ENCODE peak calls at places on chromosome 7, in seven cellular contexts. One of them, this sample, is unnamed.

GRCh38 chr7:39950473-39951155 is 558 bp downstream of the CDK13 start:
- DNase-seq in endothelial cell of umbilical vein: peak; percentile 46
- DNase-seq in GM12878: no peak
- DNase-seq in H1: peak; percentile 65
- DNase-seq in HCT116: no peak
- DNase-seq in HepG2: no peak
- DNase-seq in K562: peak; percentile 36
- DNase-seq in this sample: no peak

GRCh38 chr7:95139922-95140321 is 184.4 kb downstream of the PON1 start:
- DNase-seq in endothelial cell of umbilical vein: no peak
- DNase-seq in GM12878: no peak
- DNase-seq in H1: no peak
- DNase-seq in HCT116: no peak
- DNase-seq in HepG2: no peak
- DNase-seq in K562: no peak
- DNase-seq in this sample: no peak

GRCh38 chr7:137287651-137288258 is 55.8 kb downstream of the PTN start:
- DNase-seq in endothelial cell of umbilical vein: peak; percentile 1
- DNase-seq in GM12878: no peak
- DNase-seq in H1: no peak
- DNase-seq in HCT116: no peak
- DNase-seq in HepG2: no peak
- DNase-seq in K562: no peak
- DNase-seq in this sample: no peak

GRCh38 chr7:23396222-23396621 is 74.1 kb downstream of the IGF2BP3 start:
- DNase-seq in endothelial cell of umbilical vein: no peak
- DNase-seq in GM12878: no peak
- DNase-seq in H1: no peak
- DNase-seq in HCT116: no peak
- DNase-seq in HepG2: no peak
- DNase-seq in K562: no peak
- DNase-seq in this sample: no peak

GRCh38 chr7:112411186-112411795 is 39.0 kb upstream of the IFRD1 start:
- DNase-seq in endothelial cell of umbilical vein: peak; percentile 66
- DNase-seq in GM12878: no peak
- DNase-seq in H1: no peak
- DNase-seq in HCT116: no peak
- DNase-seq in HepG2: peak; percentile 31
- DNase-seq in K562: no peak
- DNase-seq in this sample: no peak

GRCh38 chr7:125279956-125280355 is 350.3 kb upstream of the POT1 start:
- DNase-seq in endothelial cell of umbilical vein: no peak
- DNase-seq in GM12878: no peak
- DNase-seq in H1: no peak
- DNase-seq in HCT116: no peak
- DNase-seq in HepG2: no peak
- DNase-seq in K562: no peak
- DNase-seq in this sample: no peak

GRCh38 chr7:636396-636795 is 90.1 kb upstream of the DNAAF5 start:
- DNase-seq in endothelial cell of umbilical vein: no peak
- DNase-seq in GM12878: no peak
- DNase-seq in H1: no peak
- DNase-seq in HCT116: peak; percentile 65
- DNase-seq in HepG2: peak; percentile 12
- DNase-seq in K562: peak; percentile 80
- DNase-seq in this sample: no peak

GRCh38 chr7:157302314-157302711 is 34.5 kb upstream of the DNAJB6 start:
- DNase-seq in endothelial cell of umbilical vein: no peak
- DNase-seq in GM12878: peak; percentile 87
- DNase-seq in H1: no peak
- DNase-seq in HCT116: no peak
- DNase-seq in HepG2: no peak
- DNase-seq in K562: no peak
- DNase-seq in this sample: peak; percentile 45

GRCh38 chr7:30163231-30163894 is 28.6 kb downstream of the MTURN start:
- DNase-seq in endothelial cell of umbilical vein: peak; percentile 62
- DNase-seq in GM12878: no peak
- DNase-seq in H1: no peak
- DNase-seq in HCT116: no peak
- DNase-seq in HepG2: peak; percentile 10
- DNase-seq in K562: peak; percentile 56
- DNase-seq in this sample: no peak

GRCh38 chr7:155979994-155980393 is 167.7 kb upstream of the SHH start:
- DNase-seq in endothelial cell of umbilical vein: no peak
- DNase-seq in GM12878: no peak
- DNase-seq in H1: no peak
- DNase-seq in HCT116: no peak
- DNase-seq in HepG2: no peak
- DNase-seq in K562: no peak
- DNase-seq in this sample: no peak

GRCh38 chr7:220151-220841 is 27.9 kb downstream of the FAM20C start:
- DNase-seq in endothelial cell of umbilical vein: no peak
- DNase-seq in GM12878: no peak
- DNase-seq in H1: peak; percentile 73
- DNase-seq in HCT116: no peak
- DNase-seq in HepG2: peak; percentile 45
- DNase-seq in K562: peak; percentile 66
- DNase-seq in this sample: no peak

GRCh38 chr7:18829101-18829486 is 288.3 kb downstream of the TWIST1 start:
- DNase-seq in endothelial cell of umbilical vein: no peak
- DNase-seq in GM12878: no peak
- DNase-seq in H1: no peak
- DNase-seq in HCT116: no peak
- DNase-seq in HepG2: no peak
- DNase-seq in K562: no peak
- DNase-seq in this sample: no peak

GRCh38 chr7:66928388-66928787 is 7.4 kb downstream of the TMEM248 start:
- DNase-seq in endothelial cell of umbilical vein: no peak
- DNase-seq in GM12878: no peak
- DNase-seq in H1: no peak
- DNase-seq in HCT116: no peak
- DNase-seq in HepG2: no peak
- DNase-seq in K562: no peak
- DNase-seq in this sample: no peak

GRCh38 chr7:134896073-134896472 is 90.2 kb upstream of the AGBL3 start:
- DNase-seq in endothelial cell of umbilical vein: no peak
- DNase-seq in GM12878: no peak
- DNase-seq in H1: no peak
- DNase-seq in HCT116: no peak
- DNase-seq in HepG2: no peak
- DNase-seq in K562: no peak
- DNase-seq in this sample: no peak

GRCh38 chr7:5005066-5005465 is 40.6 kb upstream of the RBAK start:
- DNase-seq in endothelial cell of umbilical vein: no peak
- DNase-seq in GM12878: no peak
- DNase-seq in H1: no peak
- DNase-seq in HCT116: no peak
- DNase-seq in HepG2: no peak
- DNase-seq in K562: no peak
- DNase-seq in this sample: no peak

GRCh38 chr7:116464375-116464774 is 35.2 kb upstream of the CAV2 start:
- DNase-seq in endothelial cell of umbilical vein: no peak
- DNase-seq in GM12878: no peak
- DNase-seq in H1: no peak
- DNase-seq in HCT116: no peak
- DNase-seq in HepG2: no peak
- DNase-seq in K562: no peak
- DNase-seq in this sample: no peak

GRCh38 chr7:25495342-25495855 is 267.1 kb upstream of the NPVF start:
- DNase-seq in endothelial cell of umbilical vein: no peak
- DNase-seq in GM12878: no peak
- DNase-seq in H1: no peak
- DNase-seq in HCT116: no peak
- DNase-seq in HepG2: no peak
- DNase-seq in K562: peak; percentile 84
- DNase-seq in this sample: no peak

GRCh38 chr7:25495905-25496304 is 267.6 kb upstream of the NPVF start:
- DNase-seq in endothelial cell of umbilical vein: no peak
- DNase-seq in GM12878: no peak
- DNase-seq in H1: no peak
- DNase-seq in HCT116: no peak
- DNase-seq in HepG2: no peak
- DNase-seq in K562: no peak
- DNase-seq in this sample: no peak

GRCh38 chr7:25493811-25494366 is 265.6 kb upstream of the NPVF start:
- DNase-seq in endothelial cell of umbilical vein: no peak
- DNase-seq in GM12878: no peak
- DNase-seq in H1: no peak
- DNase-seq in HCT116: no peak
- DNase-seq in HepG2: no peak
- DNase-seq in K562: no peak
- DNase-seq in this sample: no peak

DNA sequence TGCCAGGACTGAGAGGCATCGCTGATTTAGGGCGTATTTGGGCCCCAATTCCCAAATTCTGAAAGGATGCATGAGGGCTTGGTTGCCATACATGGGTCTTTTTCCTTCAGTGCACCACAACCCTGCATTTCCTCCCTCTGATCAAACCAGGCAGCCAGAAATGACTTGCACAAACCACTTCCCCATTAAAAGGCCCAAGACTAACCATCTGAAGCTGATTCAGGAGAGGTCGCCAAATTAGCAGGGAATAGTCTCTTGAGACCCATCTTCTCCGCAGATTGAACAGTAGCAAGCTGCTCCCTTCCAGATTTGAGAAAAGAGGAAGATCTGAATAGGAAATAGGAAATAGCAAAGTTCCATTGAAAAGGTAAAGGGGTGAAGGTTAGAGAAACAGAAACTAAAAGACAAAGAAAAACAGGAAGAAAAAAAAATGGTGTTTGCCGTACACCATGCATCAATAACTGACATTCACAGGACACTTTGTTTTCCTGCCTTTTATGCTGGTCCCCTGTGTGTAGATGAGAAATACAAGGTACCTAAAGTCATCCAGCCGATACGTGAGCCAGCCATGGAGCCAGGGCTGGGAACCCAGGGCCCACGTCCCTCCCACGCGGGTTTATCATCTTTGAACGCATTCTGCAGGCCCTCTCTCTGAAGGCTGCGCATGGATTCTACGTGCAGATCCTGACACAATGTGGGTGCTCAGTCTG is 268.3 kb upstream of the NPVF start:
- DNase-seq in endothelial cell of umbilical vein: no peak
- DNase-seq in GM12878: peak; percentile 39
- DNase-seq in H1: no peak
- DNase-seq in HCT116: no peak
- DNase-seq in HepG2: no peak
- DNase-seq in K562: peak; percentile 20
- DNase-seq in this sample: no peak
- H3K9ac ChIP-seq in endothelial cell of umbilical vein: no peak overlapping the region
- H3K9ac ChIP-seq in GM12878: no peak overlapping the region
- H3K9ac ChIP-seq in H1: no peak overlapping the region
- H3K9ac ChIP-seq in HCT116: no peak overlapping the region
- H3K9ac ChIP-seq in HepG2: no peak overlapping the region
- H3K9ac ChIP-seq in K562: peak overlapping the region; percentile 53
- H3K9ac ChIP-seq in this sample: no peak overlapping the region

DNA sequence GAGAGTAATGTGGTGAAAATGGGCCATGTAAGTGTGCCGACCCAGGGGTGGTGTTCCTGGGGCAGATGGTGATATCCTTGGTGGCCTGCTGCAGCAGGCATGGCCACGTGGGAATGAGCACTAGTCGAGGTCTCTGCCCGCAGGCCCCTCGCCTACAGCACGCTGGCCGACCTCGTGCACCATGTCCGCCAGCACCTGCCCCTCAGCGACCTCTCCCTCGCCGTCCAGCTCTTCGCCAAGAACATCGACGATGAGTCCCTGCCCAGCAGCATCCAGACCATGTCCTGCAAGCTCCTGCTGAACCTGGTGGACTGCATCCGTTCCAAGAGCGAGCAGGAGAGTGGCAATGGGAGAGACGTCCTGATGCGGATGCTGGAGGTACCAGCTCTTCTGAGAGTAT is 30.3 kb downstream of the TRRAP start:
- DNase-seq in endothelial cell of umbilical vein: no peak
- DNase-seq in GM12878: no peak
- DNase-seq in H1: no peak
- DNase-seq in HCT116: no peak
- DNase-seq in HepG2: no peak
- DNase-seq in K562: no peak
- DNase-seq in this sample: no peak
- TF ChIP-seq POLR2AphosphoS5 in endothelial cell of umbilical vein: no peak
- TF ChIP-seq POLR2AphosphoS5 in GM12878: peak; percentile 19
- TF ChIP-seq POLR2AphosphoS5 in H1: no peak
- TF ChIP-seq POLR2AphosphoS5 in HCT116: no peak
- TF ChIP-seq POLR2AphosphoS5 in HepG2: no peak
- TF ChIP-seq POLR2AphosphoS5 in K562: no peak
- TF ChIP-seq POLR2AphosphoS5 in this sample: no peak

GRCh38 chr7:87933605-87933952 is 472 bp upstream of the ADAM22 start:
- DNase-seq in endothelial cell of umbilical vein: no peak
- DNase-seq in GM12878: no peak
- DNase-seq in H1: no peak
- DNase-seq in HCT116: no peak
- DNase-seq in HepG2: no peak
- DNase-seq in K562: no peak
- DNase-seq in this sample: peak; percentile 3

GRCh38 chr7:87941138-87941537 is 7.1 kb downstream of the ADAM22 start:
- DNase-seq in endothelial cell of umbilical vein: no peak
- DNase-seq in GM12878: no peak
- DNase-seq in H1: no peak
- DNase-seq in HCT116: no peak
- DNase-seq in HepG2: no peak
- DNase-seq in K562: no peak
- DNase-seq in this sample: no peak

GRCh38 chr7:87934699-87935372 is 785 bp downstream of the ADAM22 start:
- DNase-seq in endothelial cell of umbilical vein: peak; percentile 16
- DNase-seq in GM12878: no peak
- DNase-seq in H1: peak; percentile 70
- DNase-seq in HCT116: no peak
- DNase-seq in HepG2: no peak
- DNase-seq in K562: no peak
- DNase-seq in this sample: no peak

GRCh38 chr7:87933953-87934698 is at the start of gene ADAM22:
- DNase-seq in endothelial cell of umbilical vein: peak; percentile 89
- DNase-seq in GM12878: peak; percentile 83
- DNase-seq in H1: peak; percentile 87
- DNase-seq in HCT116: peak; percentile 87
- DNase-seq in HepG2: peak; percentile 78
- DNase-seq in K562: peak; percentile 30
- DNase-seq in this sample: peak; percentile 26

GRCh38 chr7:87935373-87935706 is 1.3 kb downstream of the ADAM22 start:
- DNase-seq in endothelial cell of umbilical vein: no peak
- DNase-seq in GM12878: no peak
- DNase-seq in H1: no peak
- DNase-seq in HCT116: no peak
- DNase-seq in HepG2: no peak
- DNase-seq in K562: no peak
- DNase-seq in this sample: no peak
- TF ChIP-seq EZH2 in endothelial cell of umbilical vein: no peak
- TF ChIP-seq EZH2 in GM12878: no peak
- TF ChIP-seq EZH2 in H1: no peak
- TF ChIP-seq EZH2 in HCT116: no peak
- TF ChIP-seq EZH2 in HepG2: no peak
- TF ChIP-seq EZH2 in K562: no peak
- TF ChIP-seq EZH2 in this sample: no peak

GRCh38 chr7:14886533-14886932 is 16.0 kb downstream of the DGKB start:
- DNase-seq in endothelial cell of umbilical vein: no peak
- DNase-seq in GM12878: no peak
- DNase-seq in H1: no peak
- DNase-seq in HCT116: no peak
- DNase-seq in HepG2: no peak
- DNase-seq in K562: no peak
- DNase-seq in this sample: no peak
- H3K9ac ChIP-seq in endothelial cell of umbilical vein: no peak overlapping the region
- H3K9ac ChIP-seq in GM12878: no peak overlapping the region
- H3K9ac ChIP-seq in H1: no peak overlapping the region
- H3K9ac ChIP-seq in HCT116: no peak overlapping the region
- H3K9ac ChIP-seq in HepG2: no peak overlapping the region
- H3K9ac ChIP-seq in K562: no peak overlapping the region
- H3K9ac ChIP-seq in this sample: no peak overlapping the region